ENCODE peak calls at places on chromosomes 2 and 18, in eight cellular contexts. One of them, this sample, is unnamed.

GRCh38 chr2:191839918-191840804 is 6.7 kb downstream of the CAVIN2 start:
- DNase-seq in NCI-H446: no peak
- DNase-seq in activated CD8-positive, alpha-beta memory T cell treated with anti-CD3 and anti-CD28 coated beads, Interleukin-2, amount 50 U/mL, for 48 hours: no peak
- DNase-seq in AML-193: no peak
- DNase-seq in iris pigment epithelial cell: no peak
- DNase-seq in activated T-cell treated with anti-CD3 and anti-CD28 coated beads, Interleukin-2, amount 50 U/mL, for 1 hour: no peak
- DNase-seq in stimulated activated CD8-positive, alpha-beta memory T cell treated with anti-CD3 and anti-CD28 coated beads, Interleukin-7, amount 100 ng/mL, for 24 hours: no peak
- DNase-seq in HFF-Myc: no peak
- DNase-seq in this sample: no peak

GRCh38 chr18:49819071-49819662 is 5.8 kb upstream of the ACAA2 start:
- DNase-seq in NCI-H446: no peak
- DNase-seq in activated CD8-positive, alpha-beta memory T cell treated with anti-CD3 and anti-CD28 coated beads, Interleukin-2, amount 50 U/mL, for 48 hours: no peak
- DNase-seq in AML-193: no peak
- DNase-seq in iris pigment epithelial cell: no peak
- DNase-seq in activated T-cell treated with anti-CD3 and anti-CD28 coated beads, Interleukin-2, amount 50 U/mL, for 1 hour: no peak
- DNase-seq in stimulated activated CD8-positive, alpha-beta memory T cell treated with anti-CD3 and anti-CD28 coated beads, Interleukin-7, amount 100 ng/mL, for 24 hours: no peak
- DNase-seq in HFF-Myc: no peak
- DNase-seq in this sample: no peak

GRCh38 chr2:239770240-239770639 is 254.9 kb downstream of the NDUFA10 start:
- DNase-seq in NCI-H446: no peak
- DNase-seq in activated CD8-positive, alpha-beta memory T cell treated with anti-CD3 and anti-CD28 coated beads, Interleukin-2, amount 50 U/mL, for 48 hours: no peak
- DNase-seq in AML-193: no peak
- DNase-seq in iris pigment epithelial cell: no peak
- DNase-seq in activated T-cell treated with anti-CD3 and anti-CD28 coated beads, Interleukin-2, amount 50 U/mL, for 1 hour: no peak
- DNase-seq in stimulated activated CD8-positive, alpha-beta memory T cell treated with anti-CD3 and anti-CD28 coated beads, Interleukin-7, amount 100 ng/mL, for 24 hours: no peak
- DNase-seq in HFF-Myc: no peak
- DNase-seq in this sample: peak; percentile 83

GRCh38 chr2:236976271-236977120 is 109.2 kb upstream of the COPS8 start:
- DNase-seq in NCI-H446: no peak
- DNase-seq in activated CD8-positive, alpha-beta memory T cell treated with anti-CD3 and anti-CD28 coated beads, Interleukin-2, amount 50 U/mL, for 48 hours: no peak
- DNase-seq in AML-193: no peak
- DNase-seq in iris pigment epithelial cell: no peak
- DNase-seq in activated T-cell treated with anti-CD3 and anti-CD28 coated beads, Interleukin-2, amount 50 U/mL, for 1 hour: no peak
- DNase-seq in stimulated activated CD8-positive, alpha-beta memory T cell treated with anti-CD3 and anti-CD28 coated beads, Interleukin-7, amount 100 ng/mL, for 24 hours: no peak
- DNase-seq in HFF-Myc: no peak
- DNase-seq in this sample: no peak

GRCh38 chr2:39730685-39731302 is 48.3 kb downstream of the THUMPD2 start:
- DNase-seq in NCI-H446: peak; percentile 29
- DNase-seq in activated CD8-positive, alpha-beta memory T cell treated with anti-CD3 and anti-CD28 coated beads, Interleukin-2, amount 50 U/mL, for 48 hours: no peak
- DNase-seq in AML-193: peak; percentile 50
- DNase-seq in iris pigment epithelial cell: peak; percentile 52
- DNase-seq in activated T-cell treated with anti-CD3 and anti-CD28 coated beads, Interleukin-2, amount 50 U/mL, for 1 hour: no peak
- DNase-seq in stimulated activated CD8-positive, alpha-beta memory T cell treated with anti-CD3 and anti-CD28 coated beads, Interleukin-7, amount 100 ng/mL, for 24 hours: no peak
- DNase-seq in HFF-Myc: no peak
- DNase-seq in this sample: peak; percentile 11

GRCh38 chr2:216492951-216493685 is 5.5 kb upstream of the RPL37A start:
- DNase-seq in NCI-H446: no peak
- DNase-seq in activated CD8-positive, alpha-beta memory T cell treated with anti-CD3 and anti-CD28 coated beads, Interleukin-2, amount 50 U/mL, for 48 hours: no peak
- DNase-seq in AML-193: no peak
- DNase-seq in iris pigment epithelial cell: peak; percentile 80
- DNase-seq in activated T-cell treated with anti-CD3 and anti-CD28 coated beads, Interleukin-2, amount 50 U/mL, for 1 hour: no peak
- DNase-seq in stimulated activated CD8-positive, alpha-beta memory T cell treated with anti-CD3 and anti-CD28 coated beads, Interleukin-7, amount 100 ng/mL, for 24 hours: no peak
- DNase-seq in HFF-Myc: no peak
- DNase-seq in this sample: no peak

GRCh38 chr2:172674034-172674967 is 61.3 kb upstream of the RAPGEF4 start:
- DNase-seq in NCI-H446: no peak
- DNase-seq in activated CD8-positive, alpha-beta memory T cell treated with anti-CD3 and anti-CD28 coated beads, Interleukin-2, amount 50 U/mL, for 48 hours: peak; percentile 73
- DNase-seq in AML-193: no peak
- DNase-seq in iris pigment epithelial cell: peak; percentile 45
- DNase-seq in activated T-cell treated with anti-CD3 and anti-CD28 coated beads, Interleukin-2, amount 50 U/mL, for 1 hour: peak; percentile 51
- DNase-seq in stimulated activated CD8-positive, alpha-beta memory T cell treated with anti-CD3 and anti-CD28 coated beads, Interleukin-7, amount 100 ng/mL, for 24 hours: no peak
- DNase-seq in HFF-Myc: no peak
- DNase-seq in this sample: no peak

GRCh38 chr18:61743775-61744531 is 148.9 kb downstream of the RNF152 start:
- DNase-seq in NCI-H446: no peak
- DNase-seq in activated CD8-positive, alpha-beta memory T cell treated with anti-CD3 and anti-CD28 coated beads, Interleukin-2, amount 50 U/mL, for 48 hours: no peak
- DNase-seq in AML-193: no peak
- DNase-seq in iris pigment epithelial cell: peak; percentile 15
- DNase-seq in activated T-cell treated with anti-CD3 and anti-CD28 coated beads, Interleukin-2, amount 50 U/mL, for 1 hour: no peak
- DNase-seq in stimulated activated CD8-positive, alpha-beta memory T cell treated with anti-CD3 and anti-CD28 coated beads, Interleukin-7, amount 100 ng/mL, for 24 hours: no peak
- DNase-seq in HFF-Myc: no peak
- DNase-seq in this sample: no peak

GRCh38 chr2:193496786-193497185 is 1302.1 kb upstream of the TMEFF2 start:
- DNase-seq in NCI-H446: no peak
- DNase-seq in activated CD8-positive, alpha-beta memory T cell treated with anti-CD3 and anti-CD28 coated beads, Interleukin-2, amount 50 U/mL, for 48 hours: no peak
- DNase-seq in AML-193: no peak
- DNase-seq in iris pigment epithelial cell: no peak
- DNase-seq in activated T-cell treated with anti-CD3 and anti-CD28 coated beads, Interleukin-2, amount 50 U/mL, for 1 hour: no peak
- DNase-seq in stimulated activated CD8-positive, alpha-beta memory T cell treated with anti-CD3 and anti-CD28 coated beads, Interleukin-7, amount 100 ng/mL, for 24 hours: no peak
- DNase-seq in HFF-Myc: no peak
- DNase-seq in this sample: no peak

GRCh38 chr18:57195341-57195740 is 48.5 kb downstream of the BOD1L2 start:
- DNase-seq in NCI-H446: no peak
- DNase-seq in activated CD8-positive, alpha-beta memory T cell treated with anti-CD3 and anti-CD28 coated beads, Interleukin-2, amount 50 U/mL, for 48 hours: no peak
- DNase-seq in AML-193: no peak
- DNase-seq in iris pigment epithelial cell: no peak
- DNase-seq in activated T-cell treated with anti-CD3 and anti-CD28 coated beads, Interleukin-2, amount 50 U/mL, for 1 hour: no peak
- DNase-seq in stimulated activated CD8-positive, alpha-beta memory T cell treated with anti-CD3 and anti-CD28 coated beads, Interleukin-7, amount 100 ng/mL, for 24 hours: no peak
- DNase-seq in HFF-Myc: no peak
- DNase-seq in this sample: no peak

GRCh38 chr2:182767578-182767977 is 51.5 kb downstream of the DNAJC10 start:
- DNase-seq in NCI-H446: no peak
- DNase-seq in activated CD8-positive, alpha-beta memory T cell treated with anti-CD3 and anti-CD28 coated beads, Interleukin-2, amount 50 U/mL, for 48 hours: no peak
- DNase-seq in AML-193: no peak
- DNase-seq in iris pigment epithelial cell: peak; percentile 62
- DNase-seq in activated T-cell treated with anti-CD3 and anti-CD28 coated beads, Interleukin-2, amount 50 U/mL, for 1 hour: no peak
- DNase-seq in stimulated activated CD8-positive, alpha-beta memory T cell treated with anti-CD3 and anti-CD28 coated beads, Interleukin-7, amount 100 ng/mL, for 24 hours: no peak
- DNase-seq in HFF-Myc: no peak
- DNase-seq in this sample: no peak

GRCh38 chr2:84865181-84865783 is 15.6 kb downstream of the TRABD2A start:
- DNase-seq in NCI-H446: no peak
- DNase-seq in activated CD8-positive, alpha-beta memory T cell treated with anti-CD3 and anti-CD28 coated beads, Interleukin-2, amount 50 U/mL, for 48 hours: peak; percentile 41
- DNase-seq in AML-193: peak; percentile 45
- DNase-seq in iris pigment epithelial cell: peak; percentile 34
- DNase-seq in activated T-cell treated with anti-CD3 and anti-CD28 coated beads, Interleukin-2, amount 50 U/mL, for 1 hour: no peak
- DNase-seq in stimulated activated CD8-positive, alpha-beta memory T cell treated with anti-CD3 and anti-CD28 coated beads, Interleukin-7, amount 100 ng/mL, for 24 hours: no peak
- DNase-seq in HFF-Myc: no peak
- DNase-seq in this sample: no peak

GRCh38 chr2:105517814-105518705 is 119.2 kb upstream of the FHL2 start:
- DNase-seq in NCI-H446: no peak
- DNase-seq in activated CD8-positive, alpha-beta memory T cell treated with anti-CD3 and anti-CD28 coated beads, Interleukin-2, amount 50 U/mL, for 48 hours: no peak
- DNase-seq in AML-193: no peak
- DNase-seq in iris pigment epithelial cell: peak; percentile 8
- DNase-seq in activated T-cell treated with anti-CD3 and anti-CD28 coated beads, Interleukin-2, amount 50 U/mL, for 1 hour: no peak
- DNase-seq in stimulated activated CD8-positive, alpha-beta memory T cell treated with anti-CD3 and anti-CD28 coated beads, Interleukin-7, amount 100 ng/mL, for 24 hours: no peak
- DNase-seq in HFF-Myc: no peak
- DNase-seq in this sample: peak; percentile 8

GRCh38 chr18:12839526-12840196 is 44.4 kb downstream of the PTPN2 start:
- DNase-seq in NCI-H446: no peak
- DNase-seq in activated CD8-positive, alpha-beta memory T cell treated with anti-CD3 and anti-CD28 coated beads, Interleukin-2, amount 50 U/mL, for 48 hours: no peak
- DNase-seq in AML-193: peak; percentile 79
- DNase-seq in iris pigment epithelial cell: peak; percentile 78
- DNase-seq in activated T-cell treated with anti-CD3 and anti-CD28 coated beads, Interleukin-2, amount 50 U/mL, for 1 hour: no peak
- DNase-seq in stimulated activated CD8-positive, alpha-beta memory T cell treated with anti-CD3 and anti-CD28 coated beads, Interleukin-7, amount 100 ng/mL, for 24 hours: no peak
- DNase-seq in HFF-Myc: no peak
- DNase-seq in this sample: no peak

This sample was measured in NCI-H2029.